ENCODE peak calls at places on chromosome 22, in nine cellular contexts. One of them, this sample, is unnamed. For H3K9me3, the result is how much of the 10 kb centered on the place peaks cover.

GRCh38 chr22:42993651-42994275 is 21.2 kb downstream of the PACSIN2 start:
- DNase-seq in body of pancreas: no peak
- DNase-seq in heart right ventricle: no peak
- DNase-seq in fibroblast of lung: peak
- DNase-seq in HCT116: no peak
- DNase-seq in uterus: no peak
- DNase-seq in ascending aorta: peak
- DNase-seq in mammary epithelial cell: no peak
- DNase-seq in psoas muscle: no peak
- DNase-seq in this sample: peak

GRCh38 chr22:31278643-31279326 is 13.5 kb downstream of the PIK3IP1 start:
- DNase-seq in HCT116: no peak
- DNase-seq in psoas muscle: no peak
- DNase-seq in uterus: no peak
- DNase-seq in mammary epithelial cell: no peak
- DNase-seq in heart right ventricle: no peak
- DNase-seq in ascending aorta: no peak
- DNase-seq in fibroblast of lung: no peak
- DNase-seq in body of pancreas: no peak
- DNase-seq in this sample: no peak

GRCh38 chr22:37503850-37504249 is 15.4 kb downstream of the CARD10 start:
- DNase-seq in uterus: no peak
- DNase-seq in HCT116: no peak
- DNase-seq in fibroblast of lung: no peak
- DNase-seq in ascending aorta: no peak
- DNase-seq in psoas muscle: no peak
- DNase-seq in mammary epithelial cell: no peak
- DNase-seq in heart right ventricle: no peak
- DNase-seq in body of pancreas: peak
- DNase-seq in this sample: no peak

GRCh38 chr22:17818166-17818565 is 43.9 kb upstream of the BID start:
- DNase-seq in HCT116: no peak
- DNase-seq in body of pancreas: no peak
- DNase-seq in mammary epithelial cell: no peak
- DNase-seq in heart right ventricle: no peak
- DNase-seq in psoas muscle: no peak
- DNase-seq in ascending aorta: no peak
- DNase-seq in fibroblast of lung: no peak
- DNase-seq in uterus: no peak
- DNase-seq in this sample: no peak

GRCh38 chr22:50270302-50271010 is at the start of gene MAPK11:
- DNase-seq in mammary epithelial cell: peak
- DNase-seq in HCT116: no peak
- DNase-seq in uterus: peak
- DNase-seq in body of pancreas: peak
- DNase-seq in psoas muscle: peak
- DNase-seq in fibroblast of lung: peak
- DNase-seq in heart right ventricle: peak
- DNase-seq in ascending aorta: peak
- DNase-seq in this sample: peak

GRCh38 chr22:17199131-17199731 is 20.0 kb downstream of the ADA2 start:
- DNase-seq in heart right ventricle: no peak
- DNase-seq in fibroblast of lung: peak
- DNase-seq in ascending aorta: no peak
- DNase-seq in mammary epithelial cell: no peak
- DNase-seq in body of pancreas: no peak
- DNase-seq in uterus: peak
- DNase-seq in psoas muscle: peak
- DNase-seq in HCT116: no peak
- DNase-seq in this sample: peak

GRCh38 chr22:19983701-19984100 is 32.9 kb downstream of the ARVCF start:
- DNase-seq in psoas muscle: peak
- DNase-seq in heart right ventricle: peak
- DNase-seq in uterus: no peak
- DNase-seq in mammary epithelial cell: no peak
- DNase-seq in HCT116: no peak
- DNase-seq in ascending aorta: no peak
- DNase-seq in fibroblast of lung: no peak
- DNase-seq in body of pancreas: no peak
- DNase-seq in this sample: peak

GRCh38 chr22:23120415-23120899 is 21.3 kb downstream of the RSPH14 start:
- DNase-seq in HCT116: no peak
- DNase-seq in body of pancreas: no peak
- DNase-seq in mammary epithelial cell: no peak
- DNase-seq in fibroblast of lung: no peak
- DNase-seq in ascending aorta: no peak
- DNase-seq in uterus: no peak
- DNase-seq in psoas muscle: peak
- DNase-seq in heart right ventricle: no peak
- DNase-seq in this sample: no peak

GRCh38 chr22:17057959-17058814 is 26.6 kb upstream of the IL17RA start:
- DNase-seq in HCT116: peak
- DNase-seq in mammary epithelial cell: peak
- DNase-seq in fibroblast of lung: peak
- DNase-seq in psoas muscle: peak
- DNase-seq in ascending aorta: no peak
- DNase-seq in uterus: peak
- DNase-seq in body of pancreas: peak
- DNase-seq in heart right ventricle: peak
- DNase-seq in this sample: peak

GRCh38 chr22:19085233-19086043 is 36.8 kb downstream of the DGCR2 start:
- DNase-seq in uterus: no peak
- DNase-seq in body of pancreas: peak
- DNase-seq in heart right ventricle: no peak
- DNase-seq in ascending aorta: no peak
- DNase-seq in HCT116: no peak
- DNase-seq in mammary epithelial cell: peak
- DNase-seq in fibroblast of lung: peak
- DNase-seq in psoas muscle: no peak
- DNase-seq in this sample: peak

GRCh38 chr22:31742115-31742514 is 7.8 kb downstream of the PRR14L start:
- DNase-seq in fibroblast of lung: no peak
- DNase-seq in body of pancreas: no peak
- DNase-seq in psoas muscle: no peak
- DNase-seq in ascending aorta: no peak
- DNase-seq in mammary epithelial cell: no peak
- DNase-seq in HCT116: no peak
- DNase-seq in heart right ventricle: no peak
- DNase-seq in uterus: no peak
- DNase-seq in this sample: peak

GRCh38 chr22:36182056-36182455 is 19.6 kb downstream of the APOL4 start:
- DNase-seq in uterus: no peak
- DNase-seq in body of pancreas: no peak
- DNase-seq in ascending aorta: no peak
- DNase-seq in HCT116: no peak
- DNase-seq in psoas muscle: no peak
- DNase-seq in heart right ventricle: no peak
- DNase-seq in mammary epithelial cell: no peak
- DNase-seq in fibroblast of lung: no peak
- DNase-seq in this sample: no peak

GRCh38 chr22:16917144-16918003 is 90.6 kb downstream of the GAB4 start:
- DNase-seq in HCT116: peak
- DNase-seq in ascending aorta: no peak
- DNase-seq in fibroblast of lung: peak
- DNase-seq in mammary epithelial cell: peak
- DNase-seq in psoas muscle: peak
- DNase-seq in body of pancreas: peak
- DNase-seq in uterus: peak
- DNase-seq in heart right ventricle: peak
- DNase-seq in this sample: peak

GRCh38 chr22:30671071-30671470 is 3.4 kb upstream of the DUSP18 start:
- DNase-seq in ascending aorta: no peak
- DNase-seq in body of pancreas: no peak
- DNase-seq in fibroblast of lung: no peak
- DNase-seq in HCT116: no peak
- DNase-seq in psoas muscle: no peak
- DNase-seq in heart right ventricle: no peak
- DNase-seq in mammary epithelial cell: no peak
- DNase-seq in uterus: no peak
- DNase-seq in this sample: no peak

DNA sequence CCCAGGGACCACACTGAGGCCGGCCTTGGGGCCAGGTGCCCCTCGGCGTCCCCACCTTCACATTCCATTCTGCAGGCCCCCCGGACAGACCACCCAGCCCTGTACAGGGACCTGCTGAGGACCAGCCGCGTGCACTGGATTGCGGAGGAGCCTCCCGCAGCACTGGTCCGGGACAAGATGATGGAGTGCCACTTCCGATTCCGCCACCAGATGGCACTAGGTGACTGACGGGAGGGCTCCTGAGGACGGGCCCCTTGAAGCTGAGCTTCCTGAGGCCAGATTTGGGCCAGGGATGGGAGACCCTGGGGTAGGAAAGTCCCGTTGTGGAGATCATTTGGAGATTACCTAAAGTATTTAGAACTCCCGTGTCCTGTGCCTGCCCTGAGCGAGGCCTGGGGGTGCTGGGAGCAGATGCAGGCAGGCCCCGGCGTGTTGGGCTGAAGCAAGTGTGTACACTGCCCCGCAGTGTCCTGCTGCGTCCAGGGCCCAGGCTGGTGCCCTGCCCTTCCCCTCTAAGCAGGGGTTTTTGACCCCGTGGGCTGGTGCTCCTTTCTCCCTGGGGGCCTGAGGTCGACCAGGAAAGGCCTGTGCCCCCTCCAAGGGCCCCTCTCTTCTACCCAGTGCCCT is 20.0 kb downstream of the TRMU start:
- DNase-seq in body of pancreas: peak
- DNase-seq in fibroblast of lung: peak
- DNase-seq in HCT116: no peak
- DNase-seq in heart right ventricle: peak
- DNase-seq in mammary epithelial cell: peak
- DNase-seq in ascending aorta: no peak
- DNase-seq in uterus: peak
- DNase-seq in psoas muscle: peak
- DNase-seq in this sample: peak
- TF ChIP-seq CTCF in body of pancreas: peak
- TF ChIP-seq CTCF in fibroblast of lung: peak
- TF ChIP-seq CTCF in HCT116: peak
- TF ChIP-seq CTCF in heart right ventricle: peak
- TF ChIP-seq CTCF in mammary epithelial cell: peak
- TF ChIP-seq CTCF in ascending aorta: peak
- TF ChIP-seq CTCF in uterus: peak
- TF ChIP-seq CTCF in psoas muscle: peak
- TF ChIP-seq CTCF in this sample: peak

GRCh38 chr22:48396091-48396784 is 1431.4 kb downstream of the BRD1 start:
- DNase-seq in uterus: no peak
- DNase-seq in mammary epithelial cell: no peak
- DNase-seq in body of pancreas: no peak
- DNase-seq in ascending aorta: peak
- DNase-seq in HCT116: no peak
- DNase-seq in fibroblast of lung: no peak
- DNase-seq in heart right ventricle: no peak
- DNase-seq in psoas muscle: no peak
- DNase-seq in this sample: peak
- H3K9me3 ChIP-seq in uterus: under half
- H3K9me3 ChIP-seq in mammary epithelial cell: half or more
- H3K9me3 ChIP-seq in body of pancreas: under half
- H3K9me3 ChIP-seq in ascending aorta: under half
- H3K9me3 ChIP-seq in HCT116: under half
- H3K9me3 ChIP-seq in fibroblast of lung: under half
- H3K9me3 ChIP-seq in heart right ventricle: under half
- H3K9me3 ChIP-seq in psoas muscle: under half
- H3K9me3 ChIP-seq in this sample: under half

DNA sequence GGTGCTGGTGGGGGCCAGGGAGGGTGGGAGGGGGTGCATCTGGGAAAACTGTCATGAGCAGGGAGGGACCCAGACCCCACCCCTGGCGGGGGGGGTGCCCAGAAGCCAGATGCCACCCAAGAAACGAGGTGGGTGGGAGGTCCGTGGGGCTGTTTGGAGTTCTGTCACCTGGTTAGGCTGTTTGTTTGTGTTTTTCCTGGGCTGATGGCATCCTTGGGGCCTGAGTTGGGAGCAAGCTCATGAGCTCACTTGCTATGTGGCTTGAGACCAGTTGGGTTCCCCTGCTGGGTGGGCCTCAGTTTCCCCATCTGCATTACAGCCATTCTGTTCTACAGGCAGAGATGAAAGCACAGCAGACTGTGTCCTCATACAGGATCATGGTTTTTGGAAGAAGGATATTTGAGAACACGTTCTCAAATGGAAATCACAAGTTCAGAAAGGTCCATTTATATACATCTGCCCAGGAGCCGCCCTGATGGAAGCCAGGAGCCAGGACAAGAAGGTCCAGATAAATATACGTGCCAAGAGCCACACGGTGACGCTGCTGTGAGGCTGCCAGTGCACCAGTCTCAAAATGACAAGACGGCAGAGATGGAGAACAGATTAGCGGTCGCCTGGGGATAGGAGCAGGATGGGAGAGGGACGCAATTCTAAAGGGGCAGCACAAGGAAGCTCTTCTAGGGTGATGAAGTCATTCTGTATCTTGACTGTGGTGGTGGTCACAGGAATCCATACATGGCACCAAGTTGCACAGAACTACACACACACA is 312.9 kb downstream of the MN1 start:
- DNase-seq in body of pancreas: peak
- DNase-seq in uterus: no peak
- DNase-seq in ascending aorta: no peak
- DNase-seq in mammary epithelial cell: no peak
- DNase-seq in psoas muscle: no peak
- DNase-seq in HCT116: no peak
- DNase-seq in fibroblast of lung: peak
- DNase-seq in heart right ventricle: no peak
- DNase-seq in this sample: no peak
- TF ChIP-seq CTCF in body of pancreas: no peak
- TF ChIP-seq CTCF in uterus: no peak
- TF ChIP-seq CTCF in ascending aorta: peak
- TF ChIP-seq CTCF in mammary epithelial cell: no peak
- TF ChIP-seq CTCF in psoas muscle: peak
- TF ChIP-seq CTCF in HCT116: no peak
- TF ChIP-seq CTCF in fibroblast of lung: no peak
- TF ChIP-seq CTCF in heart right ventricle: no peak
- TF ChIP-seq CTCF in this sample: no peak

GRCh38 chr22:47423861-47424820 is 661.7 kb downstream of the TBC1D22A start:
- DNase-seq in mammary epithelial cell: no peak
- DNase-seq in body of pancreas: no peak
- DNase-seq in heart right ventricle: no peak
- DNase-seq in fibroblast of lung: no peak
- DNase-seq in HCT116: no peak
- DNase-seq in ascending aorta: peak
- DNase-seq in psoas muscle: no peak
- DNase-seq in uterus: no peak
- DNase-seq in this sample: no peak

GRCh38 chr22:47422736-47423135 is 660.3 kb downstream of the TBC1D22A start:
- DNase-seq in ascending aorta: peak
- DNase-seq in mammary epithelial cell: no peak
- DNase-seq in uterus: no peak
- DNase-seq in heart right ventricle: no peak
- DNase-seq in body of pancreas: no peak
- DNase-seq in fibroblast of lung: no peak
- DNase-seq in psoas muscle: no peak
- DNase-seq in HCT116: no peak
- DNase-seq in this sample: no peak

GRCh38 chr22:47423266-47423665 is 660.8 kb downstream of the TBC1D22A start:
- DNase-seq in fibroblast of lung: no peak
- DNase-seq in heart right ventricle: no peak
- DNase-seq in HCT116: no peak
- DNase-seq in psoas muscle: no peak
- DNase-seq in uterus: no peak
- DNase-seq in mammary epithelial cell: no peak
- DNase-seq in ascending aorta: peak
- DNase-seq in body of pancreas: no peak
- DNase-seq in this sample: no peak

GRCh38 chr22:47420211-47420610 is 657.8 kb downstream of the TBC1D22A start:
- DNase-seq in uterus: no peak
- DNase-seq in body of pancreas: no peak
- DNase-seq in mammary epithelial cell: no peak
- DNase-seq in psoas muscle: no peak
- DNase-seq in heart right ventricle: no peak
- DNase-seq in ascending aorta: peak
- DNase-seq in fibroblast of lung: no peak
- DNase-seq in HCT116: no peak
- DNase-seq in this sample: no peak

GRCh38 chr22:47421846-47422245 is 659.4 kb downstream of the TBC1D22A start:
- DNase-seq in fibroblast of lung: no peak
- DNase-seq in mammary epithelial cell: no peak
- DNase-seq in ascending aorta: peak
- DNase-seq in HCT116: no peak
- DNase-seq in body of pancreas: no peak
- DNase-seq in psoas muscle: no peak
- DNase-seq in uterus: no peak
- DNase-seq in heart right ventricle: no peak
- DNase-seq in this sample: no peak
- H3K9me3 ChIP-seq in fibroblast of lung: under half
- H3K9me3 ChIP-seq in mammary epithelial cell: under half
- H3K9me3 ChIP-seq in ascending aorta: under half
- H3K9me3 ChIP-seq in HCT116: under half
- H3K9me3 ChIP-seq in body of pancreas: under half
- H3K9me3 ChIP-seq in psoas muscle: under half
- H3K9me3 ChIP-seq in uterus: under half
- H3K9me3 ChIP-seq in heart right ventricle: under half
- H3K9me3 ChIP-seq in this sample: under half